ENCODE peak calls at places on chromosomes 7 and 10, in eight cellular contexts. J, U, Q, B, K, F, H and Z are unnamed samples.

GRCh38 chr10:132115736-132116135 is 50.0 kb downstream of the JAKMIP3 start:
- DNase-seq in F (no peak), J (no peak), Q (no peak), H (no peak), U (no peak), B (no peak), K (no peak), Z (no peak)

GRCh38 chr10:8192301-8192700 is 137.8 kb downstream of the GATA3 start:
- DNase-seq in U (no peak), Q (no peak), H (no peak), J (no peak), K (no peak), F (no peak), B (no peak), Z (no peak)

GRCh38 chr10:44703241-44704155 is 207.6 kb upstream of the TMEM72 start:
- DNase-seq in B (no peak), H (no peak), Q (no peak), F (no peak), J (no peak), U (no peak), K (no peak), Z (no peak)

GRCh38 chr7:130732980-130733865 is 784 bp downstream of the KLF14 start:
- DNase-seq in K (peak), Q (no peak), H (no peak), J (peak), F (no peak), U (peak), B (no peak), Z (peak)

GRCh38 chr10:133016493-133017202 is 71.1 kb upstream of the ADGRA1 start:
- DNase-seq in H (no peak), K (no peak), J (no peak), Q (no peak), B (no peak), F (no peak), U (no peak), Z (no peak)

GRCh38 chr10:63681965-63682704 is 160.9 kb downstream of the REEP3 start:
- DNase-seq in F (no peak), H (no peak), Q (no peak), K (no peak), U (no peak), J (no peak), B (no peak), Z (no peak)

GRCh38 chr10:5983813-5984212 is 6.5 kb upstream of the IL15RA start:
- DNase-seq in B (no peak), K (no peak), J (no peak), H (no peak), U (no peak), F (no peak), Q (no peak), Z (no peak)

GRCh38 chr10:97499561-97500296 is 1.0 kb downstream of the UBTD1 start:
- DNase-seq in K (no peak), H (no peak), B (no peak), F (no peak), J (no peak), Q (peak), U (no peak), Z (no peak)

GRCh38 chr10:43249151-43249961 is 17.5 kb downstream of the RASGEF1A start:
- DNase-seq in J (no peak), U (no peak), H (no peak), K (no peak), Q (no peak), F (peak), B (no peak), Z (no peak)

GRCh38 chr7:26898917-26899316 is 34.5 kb upstream of the SKAP2 start:
- DNase-seq in F (no peak), B (no peak), K (no peak), H (no peak), Q (no peak), U (no peak), J (no peak), Z (no peak)

GRCh38 chr7:1975581-1975980 is 257.2 kb downstream of the MAD1L1 start:
- DNase-seq in B (no peak), K (no peak), J (no peak), U (no peak), Q (no peak), F (no peak), H (no peak), Z (no peak)

GRCh38 chr10:70849582-70850016 is 33.9 kb downstream of the SGPL1 start:
- DNase-seq in H (no peak), J (no peak), K (no peak), B (no peak), F (no peak), U (no peak), Q (no peak), Z (no peak)

GRCh38 chr7:108459922-108460551 is 3.8 kb upstream of the NRCAM start:
- DNase-seq in F (no peak), J (peak), H (peak), U (no peak), Q (peak), B (no peak), K (no peak), Z (peak)

GRCh38 chr10:44931621-44932337 is 20.6 kb downstream of the TMEM72 start:
- DNase-seq in H (no peak), Q (no peak), J (no peak), F (no peak), K (no peak), B (no peak), U (no peak), Z (no peak)

GRCh38 chr7:15007507-15007906 is 105.0 kb upstream of the DGKB start:
- DNase-seq in U (no peak), J (no peak), H (no peak), Q (no peak), K (no peak), B (no peak), F (no peak), Z (no peak)

GRCh38 chr10:24947304-24948097 is 4.9 kb downstream of the PRTFDC1 start:
- DNase-seq in F (no peak), B (no peak), K (no peak), Q (peak), J (no peak), U (no peak), H (no peak), Z (peak)

GRCh38 chr7:51129527-51130472 is 186.8 kb downstream of the COBL start:
- DNase-seq in Q (no peak), U (no peak), H (no peak), B (no peak), J (no peak), K (no peak), F (no peak), Z (no peak)

GRCh38 chr10:115129752-115130151 is 36.6 kb downstream of the ATRNL1 start:
- DNase-seq in H (peak), Q (peak), U (no peak), B (no peak), J (peak), F (no peak), K (no peak), Z (no peak)